ENCODE peak calls at places on chromosomes 4 and X, in five cellular contexts. W is stimulated activated CD8-positive, alpha-beta memory T cell treated with anti-CD3 and anti-CD28 coated beads, Interleukin-15, amount 100 ng/mL, for 24 hours; G is iPS DF 19.7; V is COR-L47; S is M059J. E is an unnamed sample.

GRCh38 chr4:177070533-177070932 is 239.1 kb upstream of the NEIL3 start:
- DNase-seq in W (no peak), V (no peak), G (no peak), S (no peak), E (no peak)

GRCh38 chrX:130118941-130119640 is 8.8 kb upstream of the ELF4 start:
- DNase-seq in G (no peak), S (peak), W (no peak), V (no peak), E (no peak)

GRCh38 chr4:3405176-3405575 is 36.6 kb upstream of the HGFAC start:
- DNase-seq in G (no peak), V (no peak), S (no peak), W (no peak), E (no peak)

GRCh38 chr4:55125763-55126541 is 557 bp upstream of the KDR start:
- DNase-seq in G (no peak), W (no peak), V (no peak), S (peak), E (no peak)

GRCh38 chr4:154485127-154485773 is 6.3 kb downstream of the DCHS2 start:
- DNase-seq in S (no peak), G (no peak), V (no peak), W (no peak), E (no peak)

GRCh38 chr4:38091636-38092035 is 131.4 kb downstream of the PTTG2 start:
- DNase-seq in W (no peak), S (peak), V (no peak), G (no peak), E (no peak)

GRCh38 chrX:13598877-13599276 is 29.5 kb downstream of the EGFL6 start:
- DNase-seq in S (peak), V (no peak), G (no peak), W (no peak), E (no peak)

GRCh38 chr4:10088135-10089010 is 28.2 kb downstream of the WDR1 start:
- DNase-seq in V (no peak), G (no peak), S (no peak), W (no peak), E (no peak)

GRCh38 chrX:88284844-88285243 is 462.2 kb upstream of the CPXCR1 start:
- DNase-seq in V (no peak), S (no peak), G (no peak), W (no peak), E (no peak)

GRCh38 chrX:12946406-12946805 is 28.5 kb upstream of the TMSB4X start:
- DNase-seq in V (no peak), W (no peak), G (no peak), S (no peak), E (no peak)

GRCh38 chr4:26433556-26433955 is 56.7 kb downstream of the CCKAR start:
- DNase-seq in V (no peak), W (no peak), G (no peak), S (no peak), E (no peak)

GRCh38 chrX:9688833-9689232 is 76.8 kb downstream of the GPR143 start:
- DNase-seq in S (no peak), G (no peak), V (no peak), W (no peak), E (no peak)

GRCh38 chr4:1177274-1178141 is 5.1 kb upstream of the SPON2 start:
- DNase-seq in W (no peak), S (peak), V (no peak), G (no peak), E (no peak)

GRCh38 chr4:122854860-122855259 is 28.2 kb downstream of the FGF2 start:
- DNase-seq in W (no peak), G (no peak), V (no peak), S (no peak), E (no peak)

GRCh38 chrX:11193035-11193469 is 81.9 kb downstream of the HCCS start:
- DNase-seq in W (no peak), V (no peak), G (no peak), S (no peak), E (no peak)

GRCh38 chr4:41661447-41662076 is 87.0 kb downstream of the PHOX2B start:
- DNase-seq in G (no peak), V (peak), W (peak), S (peak), E (peak)

GRCh38 chrX:69314436-69315348 is 149.4 kb upstream of the PJA1 start:
- DNase-seq in W (no peak), S (no peak), G (no peak), V (no peak), E (no peak)

GRCh38 chrX:147693511-147693910 is 218.2 kb upstream of the FMR1 start:
- DNase-seq in S (no peak), W (no peak), V (no peak), G (no peak), E (no peak)

GRCh38 chrX:135295238-135295943 is 13.9 kb upstream of the ETDC start:
- DNase-seq in S (peak), G (peak), W (peak), V (no peak), E (no peak)

GRCh38 chr4:109912706-109913621 is at the start of gene EGF:
- DNase-seq in W (no peak), S (peak), V (no peak), G (no peak), E (no peak)

GRCh38 chr4:173478136-173478860 is 51.7 kb downstream of the HAND2 start:
- DNase-seq in W (no peak), V (no peak), G (no peak), S (peak), E (no peak)

GRCh38 chr4:150828159-150828558 is 186.9 kb downstream of the LRBA start:
- DNase-seq in W (no peak), V (no peak), G (no peak), S (no peak), E (no peak)

GRCh38 chr4:100076753-100077152 is 113.5 kb downstream of the DDIT4L start:
- DNase-seq in V (no peak), S (peak), G (no peak), W (no peak), E (no peak)

GRCh38 chr4:80086296-80086695 is 13.3 kb upstream of the ANTXR2 start:
- DNase-seq in V (no peak), S (no peak), W (no peak), G (no peak), E (no peak)

GRCh38 chr4:145732416-145732815 is 52.5 kb downstream of the C4orf51 start:
- DNase-seq in V (no peak), W (no peak), S (peak), G (no peak), E (no peak)

E was measured in glomerular endothelial cell.